ENCODE peak calls at places on chromosomes 7 and 10, in four cellular contexts. One of them, this sample, is unnamed.

GRCh38 chr10:7189909-7190308 is 220.9 kb downstream of the SFMBT2 start:
- DNase-seq in fibroblast of mammary gland: no peak
- DNase-seq in GM23338: no peak
- DNase-seq in A549: no peak
- DNase-seq in this sample: no peak

GRCh38 chr7:44103941-44104879 is at the start of gene AEBP1:
- DNase-seq in fibroblast of mammary gland: peak
- DNase-seq in GM23338: peak
- DNase-seq in A549: no peak
- DNase-seq in this sample: peak

GRCh38 chr10:91726355-91726754 is 71.9 kb upstream of the TNKS2 start:
- DNase-seq in fibroblast of mammary gland: no peak
- DNase-seq in GM23338: no peak
- DNase-seq in A549: no peak
- DNase-seq in this sample: no peak

GRCh38 chr7:26477381-26477780 is 185.7 kb downstream of the SNX10 start:
- DNase-seq in fibroblast of mammary gland: no peak
- DNase-seq in GM23338: no peak
- DNase-seq in A549: no peak
- DNase-seq in this sample: no peak

GRCh38 chr10:123784216-123784615 is 107.4 kb downstream of the CPXM2 start:
- DNase-seq in fibroblast of mammary gland: no peak
- DNase-seq in GM23338: no peak
- DNase-seq in A549: no peak
- DNase-seq in this sample: no peak

GRCh38 chr7:2260820-2261219 is 18.8 kb downstream of the NUDT1 start:
- DNase-seq in fibroblast of mammary gland: no peak
- DNase-seq in GM23338: no peak
- DNase-seq in A549: peak
- DNase-seq in this sample: no peak

GRCh38 chr7:5689118-5689517 is 92.3 kb downstream of the RNF216 start:
- DNase-seq in fibroblast of mammary gland: peak
- DNase-seq in GM23338: no peak
- DNase-seq in A549: no peak
- DNase-seq in this sample: no peak

GRCh38 chr7:12719141-12719919 is 31.9 kb downstream of the ARL4A start:
- DNase-seq in fibroblast of mammary gland: peak
- DNase-seq in GM23338: no peak
- DNase-seq in A549: peak
- DNase-seq in this sample: no peak

GRCh38 chr10:28624351-28624750 is 53.0 kb upstream of the BAMBI start:
- DNase-seq in fibroblast of mammary gland: no peak
- DNase-seq in GM23338: peak
- DNase-seq in A549: no peak
- DNase-seq in this sample: no peak

GRCh38 chr10:71700735-71701368 is 18.7 kb downstream of the C10orf105 start:
- DNase-seq in fibroblast of mammary gland: no peak
- DNase-seq in GM23338: no peak
- DNase-seq in A549: no peak
- DNase-seq in this sample: no peak

GRCh38 chr10:58137813-58138212 is 129.9 kb downstream of the IPMK start:
- DNase-seq in fibroblast of mammary gland: no peak
- DNase-seq in GM23338: no peak
- DNase-seq in A549: no peak
- DNase-seq in this sample: no peak

GRCh38 chr7:81903115-81903514 is 133.3 kb upstream of the HGF start:
- DNase-seq in fibroblast of mammary gland: no peak
- DNase-seq in GM23338: no peak
- DNase-seq in A549: no peak
- DNase-seq in this sample: no peak

GRCh38 chr10:2014541-2014940 is 277.2 kb upstream of the ADARB2 start:
- DNase-seq in fibroblast of mammary gland: no peak
- DNase-seq in GM23338: peak
- DNase-seq in A549: no peak
- DNase-seq in this sample: no peak

GRCh38 chr10:84173543-84173942 is at the start of gene GPR15LG:
- DNase-seq in fibroblast of mammary gland: no peak
- DNase-seq in GM23338: no peak
- DNase-seq in A549: no peak
- DNase-seq in this sample: no peak

GRCh38 chr10:93652857-93653256 is 40.5 kb downstream of the PDE6C start:
- DNase-seq in fibroblast of mammary gland: peak
- DNase-seq in GM23338: no peak
- DNase-seq in A549: no peak
- DNase-seq in this sample: no peak

GRCh38 chr10:120266037-120266436 is 191.0 kb upstream of the PLPP4 start:
- DNase-seq in fibroblast of mammary gland: no peak
- DNase-seq in GM23338: no peak
- DNase-seq in A549: no peak
- DNase-seq in this sample: no peak

GRCh38 chr10:120262857-120263547 is 194.0 kb upstream of the PLPP4 start:
- DNase-seq in fibroblast of mammary gland: no peak
- DNase-seq in GM23338: no peak
- DNase-seq in A549: no peak
- DNase-seq in this sample: no peak

DNA sequence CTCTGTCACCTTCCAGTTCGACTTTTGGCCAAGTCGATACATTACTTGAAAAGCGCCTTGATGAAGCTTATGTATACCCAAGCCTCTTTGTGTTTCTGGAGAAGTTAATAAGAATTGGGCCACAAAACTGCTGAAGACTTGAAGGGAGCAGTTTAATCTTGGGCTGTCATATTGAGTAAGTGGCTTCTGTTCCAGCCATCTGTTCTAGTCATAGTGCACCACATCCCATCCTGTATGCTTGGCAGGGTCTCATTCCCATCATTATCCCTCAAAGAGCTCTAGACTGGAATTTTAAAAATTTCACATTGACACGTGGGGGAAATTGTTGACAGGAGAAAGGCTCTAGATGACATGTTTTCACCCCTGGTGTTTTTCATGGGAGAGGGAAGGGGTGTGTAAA is 196.6 kb upstream of the PLPP4 start:
- DNase-seq in fibroblast of mammary gland: no peak
- DNase-seq in GM23338: no peak
- DNase-seq in A549: no peak
- DNase-seq in this sample: no peak
- TF ChIP-seq CTCF in fibroblast of mammary gland: no peak
- TF ChIP-seq CTCF in GM23338: no peak
- TF ChIP-seq CTCF in A549: no peak
- TF ChIP-seq CTCF in this sample: no peak

GRCh38 chr10:78461333-78461732 is 427.7 kb downstream of the RPS24 start:
- DNase-seq in fibroblast of mammary gland: no peak
- DNase-seq in GM23338: no peak
- DNase-seq in A549: no peak
- DNase-seq in this sample: no peak

GRCh38 chr10:78464118-78464855 is 430.6 kb downstream of the RPS24 start:
- DNase-seq in fibroblast of mammary gland: no peak
- DNase-seq in GM23338: no peak
- DNase-seq in A549: no peak
- DNase-seq in this sample: no peak

GRCh38 chr10:78464856-78465221 is 431.2 kb downstream of the RPS24 start:
- DNase-seq in fibroblast of mammary gland: no peak
- DNase-seq in GM23338: no peak
- DNase-seq in A549: no peak
- DNase-seq in this sample: no peak

GRCh38 chr10:78462221-78462620 is 428.6 kb downstream of the RPS24 start:
- DNase-seq in fibroblast of mammary gland: no peak
- DNase-seq in GM23338: no peak
- DNase-seq in A549: no peak
- DNase-seq in this sample: no peak

DNA sequence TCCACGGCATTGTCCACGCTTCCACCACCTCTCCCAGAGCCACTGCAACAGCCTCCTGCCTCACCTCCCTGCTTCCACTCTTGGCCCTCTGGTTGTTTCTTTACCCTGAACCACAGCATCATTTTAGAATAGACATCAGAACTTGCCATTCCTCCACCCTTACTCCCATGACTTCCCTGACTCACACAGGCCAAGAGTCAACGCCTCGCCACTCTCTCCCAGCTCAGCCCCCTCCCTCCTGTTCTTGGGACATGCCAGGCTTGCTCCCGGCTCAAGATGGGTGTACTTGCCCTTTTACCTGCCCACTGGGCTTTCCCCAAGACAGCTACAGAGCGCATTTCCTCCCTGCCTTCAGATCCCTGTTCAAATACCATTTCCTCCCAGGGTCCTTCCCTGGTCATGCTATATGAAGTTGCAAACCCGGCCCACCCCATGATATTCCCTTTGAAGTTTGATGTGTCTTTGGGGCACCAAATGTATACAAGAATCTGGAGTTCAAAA is 429.1 kb downstream of the RPS24 start:
- DNase-seq in fibroblast of mammary gland: peak
- DNase-seq in GM23338: no peak
- DNase-seq in A549: no peak
- DNase-seq in this sample: no peak
- TF ChIP-seq CTCF in fibroblast of mammary gland: no peak
- TF ChIP-seq CTCF in GM23338: no peak
- TF ChIP-seq CTCF in A549: no peak
- TF ChIP-seq CTCF in this sample: no peak

GRCh38 chr7:148626828-148627227 is 36.3 kb downstream of the C7orf33 start:
- DNase-seq in fibroblast of mammary gland: no peak
- DNase-seq in GM23338: no peak
- DNase-seq in A549: no peak
- DNase-seq in this sample: no peak
- TF ChIP-seq CTCF in fibroblast of mammary gland: no peak
- TF ChIP-seq CTCF in GM23338: peak
- TF ChIP-seq CTCF in A549: no peak
- TF ChIP-seq CTCF in this sample: no peak

DNA sequence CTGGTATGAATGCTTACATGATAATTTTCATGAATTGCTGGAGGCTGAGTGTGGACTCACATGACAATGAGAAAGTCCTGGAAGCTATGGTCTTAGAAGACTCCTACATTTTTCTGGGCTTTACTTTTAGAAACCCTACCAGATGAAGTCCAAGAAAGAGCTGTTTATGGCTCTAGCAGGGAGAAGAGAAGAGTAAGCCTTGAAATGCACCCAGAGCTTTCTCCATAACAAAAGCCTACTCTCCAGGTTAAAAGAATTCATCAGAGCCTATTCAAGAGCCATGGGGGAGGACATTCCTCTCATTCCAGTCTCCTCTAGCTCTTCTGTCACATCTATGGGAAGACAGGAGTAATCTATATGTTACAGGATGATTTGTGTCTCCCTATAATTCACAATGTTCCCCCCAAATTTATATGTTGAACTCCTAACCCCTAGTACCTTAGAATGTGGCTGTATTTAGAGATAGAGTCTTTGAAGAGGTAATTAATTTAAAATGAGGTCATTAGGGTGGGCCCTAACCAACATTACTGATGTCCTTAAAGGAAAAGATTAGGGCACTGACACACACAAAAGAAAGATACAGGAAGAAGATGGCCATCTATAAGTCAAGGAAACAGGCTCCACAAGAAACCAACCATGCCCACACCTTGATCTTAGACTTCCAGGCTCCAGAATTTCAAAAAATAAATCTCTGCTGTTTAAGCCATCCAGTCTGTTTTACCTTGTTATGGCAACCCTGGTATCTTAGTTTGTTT is 193.8 kb upstream of the PTER start:
- DNase-seq in fibroblast of mammary gland: no peak
- DNase-seq in GM23338: peak
- DNase-seq in A549: no peak
- DNase-seq in this sample: no peak
- TF ChIP-seq CTCF in fibroblast of mammary gland: no peak
- TF ChIP-seq CTCF in GM23338: no peak
- TF ChIP-seq CTCF in A549: no peak
- TF ChIP-seq CTCF in this sample: no peak

GRCh38 chr7:129926618-129927017 is 26.1 kb downstream of the UBE2H start:
- DNase-seq in fibroblast of mammary gland: no peak
- DNase-seq in GM23338: no peak
- DNase-seq in A549: no peak
- DNase-seq in this sample: no peak
- TF ChIP-seq CTCF in fibroblast of mammary gland: no peak
- TF ChIP-seq CTCF in GM23338: no peak
- TF ChIP-seq CTCF in A549: no peak
- TF ChIP-seq CTCF in this sample: no peak

DNA sequence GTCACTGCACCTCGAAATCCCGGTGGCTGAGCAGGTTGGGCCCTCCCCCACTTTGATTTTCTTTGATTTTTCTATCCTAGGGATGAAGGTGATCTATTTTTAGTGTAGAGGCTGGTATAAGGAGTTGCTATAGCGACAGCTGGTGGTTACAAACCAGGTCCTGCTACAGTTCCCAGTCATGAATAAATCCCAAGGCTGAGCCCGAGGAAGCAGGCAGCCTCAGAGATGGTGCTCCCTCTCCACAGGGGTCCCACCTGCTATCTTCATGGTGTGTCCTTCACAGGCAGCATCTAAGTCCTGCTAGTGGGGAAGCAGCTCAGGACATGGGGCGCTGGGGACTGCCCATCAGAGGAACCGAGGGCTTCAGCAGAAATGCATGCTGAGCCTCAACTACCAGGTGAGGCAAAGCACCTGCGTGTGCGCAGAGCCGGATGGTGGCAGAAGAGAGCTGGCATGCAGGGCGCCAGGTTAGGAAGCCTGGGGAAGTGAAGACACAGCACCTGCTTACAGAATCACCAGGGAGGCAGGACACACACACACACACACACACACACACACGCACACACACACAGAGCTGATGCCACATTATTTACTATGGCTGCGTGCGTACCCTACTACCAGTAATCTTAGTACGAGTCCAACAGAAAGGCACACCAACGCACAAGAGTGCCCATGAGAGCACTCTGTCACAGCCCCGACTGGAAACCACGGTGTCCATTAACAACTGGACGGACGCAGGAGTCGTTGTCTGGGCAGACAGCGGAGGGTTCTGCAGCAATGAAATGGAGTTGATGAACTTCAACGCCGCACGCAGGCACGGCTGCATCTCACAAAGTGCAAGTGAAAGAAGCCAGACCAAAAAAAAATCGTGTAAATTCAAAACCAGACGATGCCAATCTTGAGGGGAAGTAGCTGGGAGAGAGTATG is 150.8 kb downstream of the PRKAG2 start:
- DNase-seq in fibroblast of mammary gland: no peak
- DNase-seq in GM23338: no peak
- DNase-seq in A549: no peak
- DNase-seq in this sample: no peak
- TF ChIP-seq CTCF in fibroblast of mammary gland: no peak
- TF ChIP-seq CTCF in GM23338: peak
- TF ChIP-seq CTCF in A549: no peak
- TF ChIP-seq CTCF in this sample: no peak

GRCh38 chr7:29442146-29442545 is 121.5 kb upstream of the PRR15 start:
- DNase-seq in fibroblast of mammary gland: peak
- DNase-seq in GM23338: peak
- DNase-seq in A549: no peak
- DNase-seq in this sample: no peak
- TF ChIP-seq CTCF in fibroblast of mammary gland: no peak
- TF ChIP-seq CTCF in GM23338: no peak
- TF ChIP-seq CTCF in A549: no peak
- TF ChIP-seq CTCF in this sample: no peak